ENCODE peak calls at places on chromosomes 1 and 21, in six cellular contexts. G is HCT116, F is fibroblast of lung, Z is suprapubic skin, D is IMR-90, X is psoas muscle. U is an unnamed sample. For H3K4me1 and H3K27me3, the result is how much of the 10 kb centered on the place peaks cover.

GRCh38 chr1:98323396-98323795 is 338.1 kb upstream of the SNX7 start:
- DNase-seq in X (no peak), F (peak), D (peak), Z (no peak), G (peak), U (no peak)

GRCh38 chr1:232335261-232335660 is 294.7 kb downstream of the SIPA1L2 start:
- DNase-seq in F (no peak), Z (no peak), D (no peak), X (no peak), G (no peak), U (peak)

GRCh38 chr1:20380616-20381035 is 90.0 kb downstream of the VWA5B1 start:
- DNase-seq in F (peak), Z (no peak), G (peak), X (no peak), D (peak), U (no peak)

GRCh38 chr1:203284411-203285208 is 20.7 kb upstream of the BTG2 start:
- DNase-seq in G (no peak), D (no peak), F (no peak), X (no peak), Z (peak), U (no peak)

GRCh38 chr1:54107131-54107530 is 45.7 kb downstream of the CDCP2 start:
- DNase-seq in G (no peak), Z (no peak), X (no peak), F (peak), D (peak), U (no peak)

GRCh38 chr1:51070640-51071039 is 31.4 kb upstream of the C1orf185 start:
- DNase-seq in D (peak), X (no peak), G (no peak), F (peak), Z (no peak), U (no peak)

GRCh38 chr1:229209816-229210215 is 61.1 kb upstream of the RAB4A start:
- DNase-seq in D (peak), Z (no peak), X (no peak), F (peak), G (no peak), U (no peak)

GRCh38 chr21:35111531-35111930 is 62.4 kb upstream of the RUNX1 start:
- DNase-seq in D (no peak), X (no peak), F (no peak), Z (no peak), G (no peak), U (no peak)

GRCh38 chr21:24045775-24046215 is 1561.5 kb downstream of the MRPL39 start:
- DNase-seq in G (no peak), D (peak), X (peak), F (peak), Z (no peak), U (peak)

GRCh38 chr1:19484793-19485361 is 462 bp downstream of the CAPZB start:
- DNase-seq in G (no peak), X (no peak), Z (peak), D (no peak), F (no peak), U (peak)

GRCh38 chr1:95154096-95154495 is 36.9 kb downstream of the TLCD4 start:
- DNase-seq in X (no peak), D (no peak), F (no peak), G (no peak), Z (no peak), U (no peak)

GRCh38 chr1:147851149-147851548 is 51.4 kb upstream of the GJA8 start:
- DNase-seq in D (peak), Z (no peak), G (no peak), X (no peak), F (peak), U (no peak)

DNA sequence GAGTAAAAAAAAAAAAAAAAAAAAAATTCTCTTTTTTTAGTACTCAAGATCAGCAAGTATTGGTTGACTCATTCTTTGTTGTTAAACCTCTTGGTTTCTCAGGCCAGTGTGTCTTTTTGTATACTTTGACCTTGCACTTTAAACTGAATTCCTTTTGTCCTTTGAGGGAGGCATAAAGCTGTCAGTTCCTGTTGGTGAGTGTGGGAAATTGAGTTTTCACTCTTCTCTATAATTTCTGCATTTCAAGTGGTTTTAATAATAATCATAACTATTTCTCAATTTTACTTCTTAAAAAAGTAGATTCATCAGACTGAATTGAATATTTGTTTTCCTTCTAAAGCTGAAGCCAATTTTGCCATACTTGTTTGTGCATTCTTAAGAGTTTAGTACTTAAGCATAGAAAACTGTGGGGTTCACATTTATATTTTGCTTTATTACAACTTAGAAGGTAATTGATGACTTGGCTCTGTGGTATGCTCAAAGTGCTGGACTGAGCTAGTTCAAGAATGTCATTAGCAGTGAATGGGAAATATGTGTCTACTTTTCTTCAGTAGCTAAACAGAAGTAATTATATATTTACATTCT is 43.4 kb downstream of the ITSN1 start:
- DNase-seq in Z (no peak), D (peak), X (no peak), G (no peak), F (peak), U (no peak)
- H3K4me1 ChIP-seq in Z (under half), D (under half), X (under half), G (half or more), F (under half), U (under half)

DNA sequence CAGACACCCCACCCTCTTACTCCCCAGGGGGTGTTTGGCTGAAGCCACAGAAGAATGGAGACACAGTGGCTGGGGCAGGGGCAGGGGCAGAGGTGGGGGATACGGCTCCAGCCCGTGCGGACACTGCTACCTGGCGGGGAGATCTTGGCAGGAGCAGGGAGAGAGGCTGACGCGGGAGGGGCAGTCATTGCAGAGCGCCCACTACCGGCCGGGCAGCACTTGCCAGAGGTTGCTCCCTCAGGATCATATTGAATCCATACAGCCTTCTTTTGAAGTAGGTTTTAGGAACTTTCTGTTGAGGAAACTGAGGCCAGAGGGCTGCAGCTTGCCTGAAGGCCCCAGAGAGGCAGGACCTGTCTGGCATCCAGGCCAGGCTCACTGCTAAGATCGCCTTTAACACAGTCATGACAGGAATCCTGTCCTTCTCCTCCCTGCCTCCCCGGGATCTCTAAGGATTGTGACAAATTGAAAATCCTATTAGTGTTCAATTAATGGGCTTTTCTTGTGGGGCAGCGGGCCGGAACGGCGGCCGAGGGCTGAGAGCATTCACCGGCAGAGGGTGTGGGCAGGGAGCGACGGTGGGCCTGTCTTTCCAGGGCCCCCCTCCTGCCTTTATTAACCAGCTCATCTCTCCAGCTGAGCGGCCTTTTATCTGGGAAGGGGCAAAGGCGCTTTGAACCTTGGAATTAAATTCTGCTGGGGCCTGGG is 65.5 kb upstream of the WNT4 start:
- DNase-seq in F (no peak), D (no peak), X (no peak), Z (no peak), G (no peak), U (no peak)
- H3K27me3 ChIP-seq in F (half or more), D (half or more), X (half or more), Z (half or more), G (under half), U (under half)

GRCh38 chr1:24464378-24464770 is 38.3 kb upstream of the RCAN3 start:
- DNase-seq in Z (no peak), G (no peak), D (peak), F (peak), X (no peak), U (no peak)
- H3K4me3 ChIP-seq in Z (no peak), G (no peak), D (no peak), F (no peak), X (no peak), U (no peak)

GRCh38 chr1:156193488-156194299 is at the start of gene SLC25A44:
- DNase-seq in X (peak), F (peak), G (peak), D (peak), Z (peak), U (peak)

GRCh38 chr1:156193208-156193487 is 756 bp upstream of the SLC25A44 start:
- DNase-seq in G (no peak), D (no peak), F (no peak), X (no peak), Z (no peak), U (no peak)

GRCh38 chr1:156196445-156196844 is 2.5 kb downstream of the SLC25A44 start:
- DNase-seq in F (no peak), X (no peak), G (no peak), D (no peak), Z (no peak), U (no peak)

GRCh38 chr1:156195853-156196252 is 1.9 kb downstream of the SLC25A44 start:
- DNase-seq in Z (no peak), F (no peak), G (no peak), D (no peak), X (no peak), U (no peak)

GRCh38 chr1:156194300-156194652 is 372 bp downstream of the SLC25A44 start:
- DNase-seq in X (no peak), F (no peak), G (no peak), Z (no peak), D (peak), U (no peak)
- H3K4me1 ChIP-seq in X (under half), F (under half), G (under half), Z (under half), D (under half), U (under half)

DNA sequence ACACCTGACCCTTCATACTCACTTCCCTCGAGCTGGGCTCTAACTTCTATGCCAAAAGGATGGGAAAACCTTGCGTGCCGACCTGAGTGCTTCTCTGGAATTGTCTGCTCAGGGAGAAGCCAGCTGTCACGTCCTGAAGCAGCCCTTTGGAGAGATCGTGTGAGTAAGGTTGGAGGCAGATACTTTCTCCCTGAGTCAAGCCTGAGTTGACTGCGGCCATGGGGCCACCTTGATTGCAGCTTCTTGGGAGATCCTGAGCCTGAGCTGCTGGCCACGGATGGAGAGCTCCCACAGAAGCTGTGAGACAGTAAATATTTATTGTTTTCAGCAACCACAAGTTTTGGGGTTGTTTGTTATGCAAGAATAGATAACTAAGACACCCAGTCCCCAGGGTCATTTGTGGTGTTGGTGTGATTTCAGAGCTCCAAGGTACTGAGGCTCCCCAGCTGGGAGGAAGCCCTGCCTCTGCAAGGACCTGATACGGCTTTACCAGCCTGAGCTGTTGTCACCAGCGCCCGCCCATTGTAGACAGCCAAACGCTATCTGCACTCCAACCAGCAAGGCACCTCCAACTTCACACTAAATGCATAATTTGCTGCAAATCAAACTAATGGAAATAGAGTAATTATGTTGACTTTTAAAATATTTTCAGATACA is 531.6 kb downstream of the PTPRU start:
- DNase-seq in X (no peak), G (no peak), D (no peak), Z (no peak), F (no peak), U (no peak)
- H3K27me3 ChIP-seq in X (under half), G (under half), D (under half), Z (under half), F (under half), U (under half)

DNA sequence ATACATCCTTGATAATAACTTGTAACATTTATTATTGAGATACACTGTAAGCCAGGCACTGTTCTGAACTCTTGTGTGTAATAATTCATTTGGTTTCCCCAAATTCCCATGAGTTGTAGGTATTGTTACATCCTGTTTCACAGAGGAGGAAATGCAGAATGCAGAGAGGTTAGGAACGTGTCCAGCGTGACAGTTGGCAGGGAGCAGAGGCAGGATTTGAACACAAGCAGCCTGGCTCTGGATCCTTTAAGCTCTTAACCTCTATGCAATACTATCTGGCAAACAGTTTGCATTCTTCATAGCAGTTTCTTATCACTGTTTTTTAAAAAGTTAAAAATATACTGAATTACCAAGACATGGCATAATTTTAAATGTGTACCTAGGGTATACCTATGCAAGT is 30.5 kb downstream of the EEIG2 start:
- DNase-seq in Z (no peak), G (no peak), X (peak), F (peak), D (peak), U (no peak)
- H3K4me3 ChIP-seq in Z (no peak), G (no peak), X (no peak), F (peak), D (no peak), U (peak)

GRCh38 chr1:178412400-178412770 is 84.4 kb downstream of the CLEC20A start:
- DNase-seq in D (peak), Z (no peak), G (no peak), X (no peak), F (peak), U (no peak)
- H3K4me1 ChIP-seq in D (under half), Z (under half), G (under half), X (under half), F (under half), U (under half)

GRCh38 chr1:22626219-22626902 is 10.1 kb upstream of the C1QA start:
- DNase-seq in X (no peak), Z (no peak), F (no peak), G (no peak), D (no peak), U (no peak)
- H3K27me3 ChIP-seq in X (half or more), Z (half or more), F (under half), G (under half), D (half or more), U (under half)

U was measured in CD4-positive, CD25-positive, alpha-beta regulatory T cell.